ENCODE peak calls at places on chromosomes 4 and X, in five cellular contexts. One of them, this sample, is unnamed. For H3K4me1, the result is how much of the 10 kb centered on the place peaks cover.

GRCh38 chrX:146154191-146154590 is 336.6 kb downstream of the SLITRK2 start:
- DNase-seq in PC-3: no peak
- DNase-seq in DND-41: no peak
- DNase-seq in mammary epithelial cell: no peak
- DNase-seq in hepatocyte: peak
- DNase-seq in this sample: no peak

GRCh38 chr4:98113005-98113404 is 30.3 kb downstream of the STPG2 start:
- DNase-seq in PC-3: peak
- DNase-seq in hepatocyte: peak
- DNase-seq in mammary epithelial cell: peak
- DNase-seq in DND-41: peak
- DNase-seq in this sample: peak

GRCh38 chr4:140755811-140756291 is 334 bp downstream of the TBC1D9 start:
- DNase-seq in hepatocyte: peak
- DNase-seq in mammary epithelial cell: peak
- DNase-seq in DND-41: no peak
- DNase-seq in PC-3: no peak
- DNase-seq in this sample: peak

GRCh38 chr4:155582031-155582430 is 84.6 kb upstream of the GUCY1A1 start:
- DNase-seq in hepatocyte: no peak
- DNase-seq in mammary epithelial cell: no peak
- DNase-seq in DND-41: no peak
- DNase-seq in PC-3: no peak
- DNase-seq in this sample: no peak

GRCh38 chrX:14095702-14096101 is 66.0 kb upstream of the GEMIN8 start:
- DNase-seq in hepatocyte: peak
- DNase-seq in PC-3: peak
- DNase-seq in DND-41: peak
- DNase-seq in mammary epithelial cell: peak
- DNase-seq in this sample: peak

GRCh38 chrX:74540635-74541249 is 73.7 kb downstream of the RLIM start:
- DNase-seq in PC-3: no peak
- DNase-seq in DND-41: no peak
- DNase-seq in mammary epithelial cell: peak
- DNase-seq in hepatocyte: no peak
- DNase-seq in this sample: no peak

GRCh38 chrX:15160558-15160957 is 109.3 kb downstream of the ASB9 start:
- DNase-seq in mammary epithelial cell: no peak
- DNase-seq in PC-3: no peak
- DNase-seq in hepatocyte: no peak
- DNase-seq in DND-41: no peak
- DNase-seq in this sample: no peak

GRCh38 chrX:39767446-39767845 is 330.3 kb downstream of the BCOR start:
- DNase-seq in DND-41: no peak
- DNase-seq in mammary epithelial cell: no peak
- DNase-seq in PC-3: no peak
- DNase-seq in hepatocyte: no peak
- DNase-seq in this sample: no peak

GRCh38 chr4:156820931-156821330 is 150.7 kb downstream of the PDGFC start:
- DNase-seq in hepatocyte: no peak
- DNase-seq in PC-3: no peak
- DNase-seq in DND-41: no peak
- DNase-seq in mammary epithelial cell: no peak
- DNase-seq in this sample: no peak

GRCh38 chrX:103797691-103798090 is 21.1 kb downstream of the PLP1 start:
- DNase-seq in DND-41: no peak
- DNase-seq in hepatocyte: no peak
- DNase-seq in mammary epithelial cell: peak
- DNase-seq in PC-3: peak
- DNase-seq in this sample: no peak

GRCh38 chrX:70592091-70592490 is 147.5 kb downstream of the DLG3 start:
- DNase-seq in PC-3: peak
- DNase-seq in DND-41: no peak
- DNase-seq in hepatocyte: peak
- DNase-seq in mammary epithelial cell: peak
- DNase-seq in this sample: peak

GRCh38 chr4:112951362-112951962 is 98.0 kb upstream of the ANK2 start:
- DNase-seq in mammary epithelial cell: no peak
- DNase-seq in DND-41: no peak
- DNase-seq in PC-3: peak
- DNase-seq in hepatocyte: peak
- DNase-seq in this sample: peak

GRCh38 chrX:137428777-137429564 is 137.0 kb upstream of the ZIC3 start:
- DNase-seq in DND-41: no peak
- DNase-seq in hepatocyte: no peak
- DNase-seq in mammary epithelial cell: no peak
- DNase-seq in PC-3: no peak
- DNase-seq in this sample: peak

GRCh38 chr4:85370400-85371032 is 104.4 kb upstream of the ARHGAP24 start:
- DNase-seq in mammary epithelial cell: peak
- DNase-seq in DND-41: peak
- DNase-seq in hepatocyte: peak
- DNase-seq in PC-3: peak
- DNase-seq in this sample: peak

GRCh38 chrX:19334945-19335626 is 8.6 kb upstream of the PDHA1 start:
- DNase-seq in DND-41: peak
- DNase-seq in hepatocyte: no peak
- DNase-seq in mammary epithelial cell: peak
- DNase-seq in PC-3: peak
- DNase-seq in this sample: peak

GRCh38 chrX:112738347-112739033 is 58.8 kb upstream of the LHFPL1 start:
- DNase-seq in PC-3: no peak
- DNase-seq in hepatocyte: no peak
- DNase-seq in DND-41: no peak
- DNase-seq in mammary epithelial cell: no peak
- DNase-seq in this sample: no peak

GRCh38 chr4:156954598-156954997 is 17.0 kb downstream of the PDGFC start:
- DNase-seq in DND-41: no peak
- DNase-seq in hepatocyte: no peak
- DNase-seq in mammary epithelial cell: no peak
- DNase-seq in PC-3: no peak
- DNase-seq in this sample: peak

GRCh38 chrX:53281321-53281822 is at the start of gene IQSEC2:
- DNase-seq in PC-3: peak
- DNase-seq in hepatocyte: peak
- DNase-seq in DND-41: no peak
- DNase-seq in mammary epithelial cell: peak
- DNase-seq in this sample: peak

GRCh38 chrX:140712413-140713173 is 3.0 kb downstream of the LINC00632 start:
- DNase-seq in DND-41: no peak
- DNase-seq in PC-3: peak
- DNase-seq in mammary epithelial cell: no peak
- DNase-seq in hepatocyte: peak
- DNase-seq in this sample: peak

GRCh38 chrX:79270401-79270800 is 96.7 kb downstream of the ITM2A start:
- DNase-seq in PC-3: no peak
- DNase-seq in hepatocyte: no peak
- DNase-seq in mammary epithelial cell: no peak
- DNase-seq in DND-41: peak
- DNase-seq in this sample: peak

GRCh38 chr4:26081795-26082498 is 167.9 kb downstream of the SMIM20 start:
- DNase-seq in PC-3: peak
- DNase-seq in hepatocyte: peak
- DNase-seq in mammary epithelial cell: peak
- DNase-seq in DND-41: no peak
- DNase-seq in this sample: peak

GRCh38 chr4:52658671-52659015 is 458 bp downstream of the USP46 start:
- DNase-seq in PC-3: no peak
- DNase-seq in mammary epithelial cell: no peak
- DNase-seq in DND-41: peak
- DNase-seq in hepatocyte: no peak
- DNase-seq in this sample: no peak

GRCh38 chr4:2402053-2402452 is 16.4 kb downstream of the ZFYVE28 start:
- DNase-seq in mammary epithelial cell: peak
- DNase-seq in DND-41: no peak
- DNase-seq in PC-3: peak
- DNase-seq in hepatocyte: peak
- DNase-seq in this sample: peak

GRCh38 chrX:129661369-129661768 is 6.6 kb upstream of the APLN start:
- DNase-seq in mammary epithelial cell: no peak
- DNase-seq in hepatocyte: no peak
- DNase-seq in DND-41: no peak
- DNase-seq in PC-3: peak
- DNase-seq in this sample: no peak

GRCh38 chrX:121161501-121161933 is 114.1 kb downstream of the GLUD2 start:
- DNase-seq in DND-41: no peak
- DNase-seq in PC-3: no peak
- DNase-seq in mammary epithelial cell: no peak
- DNase-seq in hepatocyte: no peak
- DNase-seq in this sample: peak

GRCh38 chr4:686371-687040 is 2.4 kb downstream of the SLC49A3 start:
- DNase-seq in PC-3: no peak
- DNase-seq in hepatocyte: no peak
- DNase-seq in DND-41: no peak
- DNase-seq in mammary epithelial cell: no peak
- DNase-seq in this sample: no peak

GRCh38 chrX:64850371-64851082 is 125.7 kb downstream of the ZC4H2 start:
- DNase-seq in DND-41: peak
- DNase-seq in mammary epithelial cell: no peak
- DNase-seq in hepatocyte: no peak
- DNase-seq in PC-3: no peak
- DNase-seq in this sample: no peak

GRCh38 chrX:31333181-31333831 is 261.5 kb upstream of the FTHL17 start:
- DNase-seq in mammary epithelial cell: peak
- DNase-seq in hepatocyte: peak
- DNase-seq in PC-3: peak
- DNase-seq in DND-41: no peak
- DNase-seq in this sample: peak

GRCh38 chrX:45849261-45849660 is 648.6 kb upstream of the DIPK2B start:
- DNase-seq in DND-41: peak
- DNase-seq in PC-3: peak
- DNase-seq in mammary epithelial cell: peak
- DNase-seq in hepatocyte: peak
- DNase-seq in this sample: peak

GRCh38 chr4:79823148-79823763 is 249.8 kb downstream of the ANTXR2 start:
- DNase-seq in hepatocyte: peak
- DNase-seq in DND-41: no peak
- DNase-seq in mammary epithelial cell: no peak
- DNase-seq in PC-3: peak
- DNase-seq in this sample: no peak

GRCh38 chrX:130625381-130625780 is 223.6 kb downstream of the RBMX2 start:
- DNase-seq in DND-41: no peak
- DNase-seq in hepatocyte: no peak
- DNase-seq in mammary epithelial cell: no peak
- DNase-seq in PC-3: no peak
- DNase-seq in this sample: no peak

GRCh38 chrX:9144643-9145290 is 110.8 kb upstream of the FAM9B start:
- DNase-seq in hepatocyte: no peak
- DNase-seq in PC-3: no peak
- DNase-seq in DND-41: no peak
- DNase-seq in mammary epithelial cell: no peak
- DNase-seq in this sample: peak

GRCh38 chrX:40056420-40056819 is 41.3 kb downstream of the BCOR start:
- DNase-seq in PC-3: no peak
- DNase-seq in DND-41: no peak
- DNase-seq in hepatocyte: no peak
- DNase-seq in mammary epithelial cell: no peak
- DNase-seq in this sample: no peak

GRCh38 chr4:62415256-62415655 is 1215.1 kb downstream of the ADGRL3 start:
- DNase-seq in hepatocyte: no peak
- DNase-seq in PC-3: peak
- DNase-seq in DND-41: no peak
- DNase-seq in mammary epithelial cell: peak
- DNase-seq in this sample: no peak
- H3K27ac ChIP-seq in hepatocyte: no peak
- H3K27ac ChIP-seq in PC-3: no peak
- H3K27ac ChIP-seq in DND-41: no peak
- H3K27ac ChIP-seq in mammary epithelial cell: no peak
- H3K27ac ChIP-seq in this sample: no peak

DNA sequence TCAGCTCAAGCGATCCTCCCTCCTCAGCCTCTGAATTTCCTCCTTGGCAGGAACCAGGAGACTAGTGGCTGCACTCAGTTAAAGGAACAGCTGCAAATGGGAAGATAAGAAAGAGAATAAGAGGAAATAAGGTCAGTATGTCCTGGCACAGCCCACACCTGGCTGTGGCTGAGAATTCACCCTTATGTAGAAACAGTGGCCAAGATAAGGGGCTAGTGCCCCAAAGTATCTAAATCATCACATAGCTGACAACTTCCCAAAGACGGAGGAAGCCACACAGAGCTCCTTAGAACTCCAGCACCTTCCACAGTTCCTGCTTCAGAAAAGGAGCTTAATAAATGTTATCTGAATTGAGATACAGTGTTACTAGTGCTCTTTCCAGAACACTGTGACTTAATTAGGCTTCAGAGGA is 2.3 kb upstream of the CHIC2 start:
- DNase-seq in PC-3: no peak
- DNase-seq in hepatocyte: no peak
- DNase-seq in mammary epithelial cell: no peak
- DNase-seq in DND-41: no peak
- DNase-seq in this sample: no peak
- H3K4me1 ChIP-seq in PC-3: under half
- H3K4me1 ChIP-seq in hepatocyte: under half
- H3K4me1 ChIP-seq in mammary epithelial cell: under half
- H3K4me1 ChIP-seq in DND-41: under half
- H3K4me1 ChIP-seq in this sample: under half

GRCh38 chr4:8859550-8860095 is 12.0 kb downstream of the HMX1 start:
- DNase-seq in DND-41: no peak
- DNase-seq in mammary epithelial cell: no peak
- DNase-seq in PC-3: no peak
- DNase-seq in hepatocyte: no peak
- DNase-seq in this sample: no peak

GRCh38 chr4:8861576-8862279 is 9.9 kb downstream of the HMX1 start:
- DNase-seq in mammary epithelial cell: no peak
- DNase-seq in DND-41: no peak
- DNase-seq in PC-3: no peak
- DNase-seq in hepatocyte: no peak
- DNase-seq in this sample: no peak

GRCh38 chr4:8858925-8859210 is 12.8 kb downstream of the HMX1 start:
- DNase-seq in DND-41: no peak
- DNase-seq in mammary epithelial cell: no peak
- DNase-seq in hepatocyte: no peak
- DNase-seq in PC-3: no peak
- DNase-seq in this sample: no peak

GRCh38 chr4:8860892-8861575 is 10.6 kb downstream of the HMX1 start:
- DNase-seq in PC-3: no peak
- DNase-seq in mammary epithelial cell: no peak
- DNase-seq in DND-41: no peak
- DNase-seq in hepatocyte: no peak
- DNase-seq in this sample: no peak

GRCh38 chr4:8860096-8860891 is 11.3 kb downstream of the HMX1 start:
- DNase-seq in mammary epithelial cell: peak
- DNase-seq in hepatocyte: no peak
- DNase-seq in PC-3: no peak
- DNase-seq in DND-41: no peak
- DNase-seq in this sample: no peak
- TF ChIP-seq EZH2 in mammary epithelial cell: peak
- TF ChIP-seq EZH2 in hepatocyte: peak
- TF ChIP-seq EZH2 in PC-3: peak
- TF ChIP-seq EZH2 in DND-41: no peak
- TF ChIP-seq EZH2 in this sample: peak

DNA sequence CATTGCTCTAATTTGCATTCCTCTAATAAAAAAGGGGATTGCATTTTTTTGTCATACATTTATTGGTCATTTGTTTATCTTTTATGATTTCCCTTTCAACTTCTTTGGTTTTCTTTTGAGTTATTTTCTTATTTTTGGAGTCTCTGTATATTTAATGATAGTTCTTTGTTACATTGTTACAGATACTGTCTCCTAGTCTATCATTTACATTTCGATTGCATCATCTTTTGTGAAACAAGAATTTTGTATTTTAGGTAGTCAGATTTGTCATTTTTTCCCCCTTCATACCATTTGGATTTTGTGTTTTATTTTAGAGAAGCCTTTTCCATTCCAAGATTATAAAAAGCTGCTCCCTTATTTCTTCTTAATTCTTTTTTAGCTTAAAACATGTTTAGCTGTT is 37.1 kb downstream of the SNX25 start:
- DNase-seq in PC-3: no peak
- DNase-seq in hepatocyte: no peak
- DNase-seq in DND-41: no peak
- DNase-seq in mammary epithelial cell: no peak
- DNase-seq in this sample: no peak
- H3K27ac ChIP-seq in PC-3: no peak
- H3K27ac ChIP-seq in hepatocyte: no peak
- H3K27ac ChIP-seq in DND-41: no peak
- H3K27ac ChIP-seq in mammary epithelial cell: no peak
- H3K27ac ChIP-seq in this sample: no peak

This sample was measured in A673.